ENCODE peak calls at places on chromosome 5, in seven cellular contexts. One of them, this sample, is unnamed.

GRCh38 chr5:122355324-122355723 is 43.3 kb downstream of the SNCAIP start:
- DNase-seq in fibroblast of lung: no peak
- DNase-seq in prostate gland: no peak
- DNase-seq in left ventricle myocardium inferior: no peak
- DNase-seq in HepG2: no peak
- DNase-seq in neural progenitor cell: no peak
- DNase-seq in esophagus squamous epithelium: no peak
- DNase-seq in this sample: no peak

GRCh38 chr5:141402553-141403328 is at the start of gene PCDHGA9:
- DNase-seq in prostate gland: no peak
- DNase-seq in left ventricle myocardium inferior: no peak
- DNase-seq in esophagus squamous epithelium: no peak
- DNase-seq in HepG2: no peak
- DNase-seq in fibroblast of lung: peak; percentile 57
- DNase-seq in neural progenitor cell: no peak
- DNase-seq in this sample: peak; percentile 59

GRCh38 chr5:179461576-179461975 is 88.8 kb upstream of the RUFY1 start:
- DNase-seq in left ventricle myocardium inferior: no peak
- DNase-seq in fibroblast of lung: no peak
- DNase-seq in neural progenitor cell: no peak
- DNase-seq in prostate gland: no peak
- DNase-seq in esophagus squamous epithelium: no peak
- DNase-seq in HepG2: no peak
- DNase-seq in this sample: no peak

GRCh38 chr5:131709043-131709442 is 74.0 kb upstream of the RAPGEF6 start:
- DNase-seq in HepG2: no peak
- DNase-seq in left ventricle myocardium inferior: no peak
- DNase-seq in fibroblast of lung: no peak
- DNase-seq in prostate gland: no peak
- DNase-seq in esophagus squamous epithelium: no peak
- DNase-seq in neural progenitor cell: no peak
- DNase-seq in this sample: no peak

GRCh38 chr5:57033103-57033502 is 81.2 kb upstream of the MIER3 start:
- DNase-seq in neural progenitor cell: no peak
- DNase-seq in fibroblast of lung: no peak
- DNase-seq in esophagus squamous epithelium: no peak
- DNase-seq in HepG2: no peak
- DNase-seq in prostate gland: no peak
- DNase-seq in left ventricle myocardium inferior: no peak
- DNase-seq in this sample: no peak

GRCh38 chr5:149886697-149887470 is 57.7 kb downstream of the PDE6A start:
- DNase-seq in left ventricle myocardium inferior: no peak
- DNase-seq in HepG2: no peak
- DNase-seq in fibroblast of lung: peak; percentile 48
- DNase-seq in prostate gland: no peak
- DNase-seq in esophagus squamous epithelium: no peak
- DNase-seq in neural progenitor cell: no peak
- DNase-seq in this sample: no peak

GRCh38 chr5:115435776-115436712 is 108.5 kb downstream of the FEM1C start:
- DNase-seq in fibroblast of lung: peak; percentile 43
- DNase-seq in neural progenitor cell: no peak
- DNase-seq in esophagus squamous epithelium: no peak
- DNase-seq in left ventricle myocardium inferior: no peak
- DNase-seq in prostate gland: no peak
- DNase-seq in HepG2: no peak
- DNase-seq in this sample: no peak

GRCh38 chr5:73436535-73437125 is 11.9 kb downstream of the FOXD1 start:
- DNase-seq in esophagus squamous epithelium: no peak
- DNase-seq in fibroblast of lung: peak; percentile 40
- DNase-seq in neural progenitor cell: no peak
- DNase-seq in left ventricle myocardium inferior: no peak
- DNase-seq in HepG2: no peak
- DNase-seq in prostate gland: no peak
- DNase-seq in this sample: no peak

GRCh38 chr5:147979761-147980160 is 73.4 kb upstream of the C5orf46 start:
- DNase-seq in esophagus squamous epithelium: no peak
- DNase-seq in neural progenitor cell: no peak
- DNase-seq in left ventricle myocardium inferior: no peak
- DNase-seq in HepG2: no peak
- DNase-seq in fibroblast of lung: no peak
- DNase-seq in prostate gland: no peak
- DNase-seq in this sample: no peak

GRCh38 chr5:123125172-123125508 is 36.1 kb downstream of the PRDM6 start:
- DNase-seq in HepG2: no peak
- DNase-seq in esophagus squamous epithelium: no peak
- DNase-seq in fibroblast of lung: peak; percentile 89
- DNase-seq in neural progenitor cell: no peak
- DNase-seq in prostate gland: no peak
- DNase-seq in left ventricle myocardium inferior: no peak
- DNase-seq in this sample: no peak

GRCh38 chr5:142109356-142110045 is 922 bp downstream of the NDFIP1 start:
- DNase-seq in neural progenitor cell: peak; percentile 39
- DNase-seq in fibroblast of lung: peak; percentile 53
- DNase-seq in esophagus squamous epithelium: no peak
- DNase-seq in prostate gland: no peak
- DNase-seq in HepG2: no peak
- DNase-seq in left ventricle myocardium inferior: no peak
- DNase-seq in this sample: no peak

GRCh38 chr5:93677344-93678021 is 63.9 kb downstream of the POU5F2 start:
- DNase-seq in prostate gland: peak; percentile 41
- DNase-seq in esophagus squamous epithelium: no peak
- DNase-seq in HepG2: peak; percentile 82
- DNase-seq in fibroblast of lung: peak; percentile 97
- DNase-seq in neural progenitor cell: peak; percentile 88
- DNase-seq in left ventricle myocardium inferior: peak; percentile 21
- DNase-seq in this sample: peak; percentile 64

GRCh38 chr5:132221781-132222648 is 5.6 kb downstream of the P4HA2 start:
- DNase-seq in esophagus squamous epithelium: no peak
- DNase-seq in neural progenitor cell: no peak
- DNase-seq in HepG2: no peak
- DNase-seq in fibroblast of lung: peak; percentile 97
- DNase-seq in left ventricle myocardium inferior: peak; percentile 71
- DNase-seq in prostate gland: peak; percentile 79
- DNase-seq in this sample: peak; percentile 67

GRCh38 chr5:123471385-123471784 is 40.6 kb upstream of the CSNK1G3 start:
- DNase-seq in prostate gland: no peak
- DNase-seq in left ventricle myocardium inferior: no peak
- DNase-seq in esophagus squamous epithelium: no peak
- DNase-seq in HepG2: no peak
- DNase-seq in fibroblast of lung: no peak
- DNase-seq in neural progenitor cell: no peak
- DNase-seq in this sample: no peak

GRCh38 chr5:152349683-152350526 is 55.2 kb downstream of the NMUR2 start:
- DNase-seq in left ventricle myocardium inferior: peak; percentile 28
- DNase-seq in prostate gland: no peak
- DNase-seq in neural progenitor cell: peak; percentile 68
- DNase-seq in esophagus squamous epithelium: no peak
- DNase-seq in HepG2: peak; percentile 21
- DNase-seq in fibroblast of lung: peak; percentile 24
- DNase-seq in this sample: no peak

GRCh38 chr5:35122819-35123218 is 75.1 kb upstream of the AGXT2 start:
- DNase-seq in prostate gland: no peak
- DNase-seq in HepG2: peak; percentile 10
- DNase-seq in fibroblast of lung: no peak
- DNase-seq in left ventricle myocardium inferior: no peak
- DNase-seq in neural progenitor cell: no peak
- DNase-seq in esophagus squamous epithelium: no peak
- DNase-seq in this sample: no peak

GRCh38 chr5:149488645-149489306 is 62.5 kb downstream of the CSNK1A1 start:
- DNase-seq in fibroblast of lung: no peak
- DNase-seq in neural progenitor cell: no peak
- DNase-seq in left ventricle myocardium inferior: no peak
- DNase-seq in esophagus squamous epithelium: no peak
- DNase-seq in prostate gland: no peak
- DNase-seq in HepG2: no peak
- DNase-seq in this sample: no peak

GRCh38 chr5:2534970-2535369 is 216.5 kb downstream of the IRX2 start:
- DNase-seq in HepG2: no peak
- DNase-seq in fibroblast of lung: no peak
- DNase-seq in neural progenitor cell: no peak
- DNase-seq in esophagus squamous epithelium: no peak
- DNase-seq in prostate gland: no peak
- DNase-seq in left ventricle myocardium inferior: no peak
- DNase-seq in this sample: no peak

GRCh38 chr5:53560506-53561191 is at the start of gene NDUFS4:
- DNase-seq in fibroblast of lung: peak; percentile 96
- DNase-seq in neural progenitor cell: peak; percentile 87
- DNase-seq in esophagus squamous epithelium: peak; percentile 10
- DNase-seq in HepG2: peak; percentile 69
- DNase-seq in left ventricle myocardium inferior: peak; percentile 82
- DNase-seq in prostate gland: peak; percentile 79
- DNase-seq in this sample: peak; percentile 86

GRCh38 chr5:180352976-180353225 is 235 bp downstream of the GFPT2 start:
- DNase-seq in esophagus squamous epithelium: no peak
- DNase-seq in prostate gland: no peak
- DNase-seq in HepG2: no peak
- DNase-seq in neural progenitor cell: no peak
- DNase-seq in left ventricle myocardium inferior: no peak
- DNase-seq in fibroblast of lung: no peak
- DNase-seq in this sample: no peak

GRCh38 chr5:42984307-42984706 is 55.8 kb downstream of the ANXA2R start:
- DNase-seq in left ventricle myocardium inferior: no peak
- DNase-seq in esophagus squamous epithelium: no peak
- DNase-seq in fibroblast of lung: no peak
- DNase-seq in neural progenitor cell: no peak
- DNase-seq in HepG2: no peak
- DNase-seq in prostate gland: no peak
- DNase-seq in this sample: no peak

GRCh38 chr5:113451797-113452196 is 17.0 kb upstream of the TSSK1B start:
- DNase-seq in left ventricle myocardium inferior: no peak
- DNase-seq in esophagus squamous epithelium: no peak
- DNase-seq in neural progenitor cell: no peak
- DNase-seq in HepG2: no peak
- DNase-seq in prostate gland: no peak
- DNase-seq in fibroblast of lung: peak; percentile 6
- DNase-seq in this sample: no peak

GRCh38 chr5:113448224-113448623 is 13.4 kb upstream of the TSSK1B start:
- DNase-seq in fibroblast of lung: no peak
- DNase-seq in HepG2: no peak
- DNase-seq in prostate gland: no peak
- DNase-seq in left ventricle myocardium inferior: no peak
- DNase-seq in esophagus squamous epithelium: no peak
- DNase-seq in neural progenitor cell: no peak
- DNase-seq in this sample: no peak

GRCh38 chr5:113450366-113451328 is 15.9 kb upstream of the TSSK1B start:
- DNase-seq in fibroblast of lung: peak; percentile 12
- DNase-seq in prostate gland: no peak
- DNase-seq in left ventricle myocardium inferior: no peak
- DNase-seq in esophagus squamous epithelium: no peak
- DNase-seq in HepG2: no peak
- DNase-seq in neural progenitor cell: no peak
- DNase-seq in this sample: no peak

GRCh38 chr5:113446358-113446927 is 11.7 kb upstream of the TSSK1B start:
- DNase-seq in esophagus squamous epithelium: no peak
- DNase-seq in HepG2: no peak
- DNase-seq in neural progenitor cell: no peak
- DNase-seq in prostate gland: no peak
- DNase-seq in left ventricle myocardium inferior: no peak
- DNase-seq in fibroblast of lung: no peak
- DNase-seq in this sample: no peak

DNA sequence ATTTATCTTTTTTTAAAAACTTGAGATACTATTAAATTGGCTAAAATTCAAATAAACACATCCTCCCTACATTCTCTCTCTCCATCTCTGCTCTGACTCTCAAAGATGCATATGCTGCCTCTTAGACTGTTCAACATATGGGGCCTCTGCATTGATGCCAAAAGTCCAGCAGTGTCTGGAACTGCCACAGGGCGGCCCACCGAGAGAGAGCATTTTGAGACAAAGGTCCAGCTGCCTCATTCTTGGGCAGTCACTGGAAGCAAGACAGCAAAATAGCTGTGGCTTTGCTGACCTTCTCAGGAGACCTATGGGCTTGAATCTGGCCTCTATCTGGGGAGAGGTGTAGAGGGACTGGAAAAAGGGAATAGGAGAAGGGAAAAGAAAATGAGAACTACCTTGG is 12.9 kb upstream of the TSSK1B start:
- DNase-seq in left ventricle myocardium inferior: no peak
- DNase-seq in prostate gland: no peak
- DNase-seq in neural progenitor cell: peak; percentile 47
- DNase-seq in fibroblast of lung: peak; percentile 14
- DNase-seq in HepG2: peak; percentile 23
- DNase-seq in esophagus squamous epithelium: no peak
- DNase-seq in this sample: no peak
- TF ChIP-seq CTCF in left ventricle myocardium inferior: no peak
- TF ChIP-seq CTCF in prostate gland: no peak
- TF ChIP-seq CTCF in neural progenitor cell: peak; percentile 43
- TF ChIP-seq CTCF in fibroblast of lung: peak; percentile 40
- TF ChIP-seq CTCF in HepG2: peak; percentile 58
- TF ChIP-seq CTCF in esophagus squamous epithelium: no peak
- TF ChIP-seq CTCF in this sample: no peak

GRCh38 chr5:39273314-39273954 is 54.1 kb upstream of the FYB1 start:
- DNase-seq in neural progenitor cell: no peak
- DNase-seq in left ventricle myocardium inferior: no peak
- DNase-seq in esophagus squamous epithelium: no peak
- DNase-seq in HepG2: no peak
- DNase-seq in prostate gland: no peak
- DNase-seq in fibroblast of lung: no peak
- DNase-seq in this sample: no peak
- H3K4me3 ChIP-seq in neural progenitor cell: no peak overlapping the region
- H3K4me3 ChIP-seq in left ventricle myocardium inferior: peak overlapping the region; percentile 21
- H3K4me3 ChIP-seq in esophagus squamous epithelium: no peak overlapping the region
- H3K4me3 ChIP-seq in HepG2: no peak overlapping the region
- H3K4me3 ChIP-seq in prostate gland: no peak overlapping the region
- H3K4me3 ChIP-seq in fibroblast of lung: no peak overlapping the region
- H3K4me3 ChIP-seq in this sample: no peak overlapping the region

GRCh38 chr5:171984748-171985419 is 21.6 kb downstream of the FBXW11 start:
- DNase-seq in left ventricle myocardium inferior: no peak
- DNase-seq in prostate gland: no peak
- DNase-seq in HepG2: no peak
- DNase-seq in neural progenitor cell: no peak
- DNase-seq in esophagus squamous epithelium: no peak
- DNase-seq in fibroblast of lung: peak; percentile 60
- DNase-seq in this sample: no peak
- H3K27ac ChIP-seq in left ventricle myocardium inferior: no peak overlapping the region
- H3K27ac ChIP-seq in prostate gland: no peak overlapping the region
- H3K27ac ChIP-seq in HepG2: no peak overlapping the region
- H3K27ac ChIP-seq in neural progenitor cell: no peak overlapping the region
- H3K27ac ChIP-seq in esophagus squamous epithelium: no peak overlapping the region
- H3K27ac ChIP-seq in fibroblast of lung: peak overlapping the region; percentile 26
- H3K27ac ChIP-seq in this sample: no peak overlapping the region

DNA sequence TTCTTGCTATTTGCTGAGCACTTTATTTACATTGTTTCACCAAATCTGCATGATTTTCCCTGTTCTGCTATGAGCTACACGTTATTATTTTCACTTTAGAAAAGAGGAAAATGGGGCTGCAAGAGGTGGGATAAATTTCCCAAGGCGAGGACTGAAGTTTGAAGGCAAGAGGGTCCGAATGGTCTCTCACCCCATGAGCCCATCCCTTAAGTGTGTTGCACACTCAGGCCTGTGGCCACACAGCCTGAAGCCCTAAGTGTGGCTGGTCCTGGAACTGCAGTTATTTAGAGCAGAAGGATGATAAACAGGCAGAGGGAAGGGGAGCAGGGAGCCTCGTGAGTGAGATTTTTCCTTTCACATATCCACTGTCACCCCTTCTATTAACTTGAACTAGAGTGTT is 7.8 kb downstream of the PDE8B start:
- DNase-seq in esophagus squamous epithelium: no peak
- DNase-seq in fibroblast of lung: no peak
- DNase-seq in left ventricle myocardium inferior: no peak
- DNase-seq in prostate gland: no peak
- DNase-seq in neural progenitor cell: peak; percentile 24
- DNase-seq in HepG2: no peak
- DNase-seq in this sample: no peak
- TF ChIP-seq CTCF in esophagus squamous epithelium: peak; percentile 8
- TF ChIP-seq CTCF in fibroblast of lung: peak; percentile 33
- TF ChIP-seq CTCF in left ventricle myocardium inferior: no peak
- TF ChIP-seq CTCF in prostate gland: no peak
- TF ChIP-seq CTCF in neural progenitor cell: peak; percentile 29
- TF ChIP-seq CTCF in HepG2: no peak
- TF ChIP-seq CTCF in this sample: no peak

GRCh38 chr5:154405078-154405792 is 40.6 kb upstream of the SAP30L start:
- DNase-seq in neural progenitor cell: peak; percentile 92
- DNase-seq in prostate gland: peak; percentile 64
- DNase-seq in left ventricle myocardium inferior: peak; percentile 82
- DNase-seq in HepG2: peak; percentile 59
- DNase-seq in fibroblast of lung: peak; percentile 69
- DNase-seq in esophagus squamous epithelium: peak; percentile 14
- DNase-seq in this sample: peak; percentile 79
- H3K4me3 ChIP-seq in neural progenitor cell: peak overlapping the region; percentile 46
- H3K4me3 ChIP-seq in prostate gland: peak overlapping the region; percentile 20
- H3K4me3 ChIP-seq in left ventricle myocardium inferior: peak overlapping the region; percentile 58
- H3K4me3 ChIP-seq in HepG2: peak overlapping the region; percentile 62
- H3K4me3 ChIP-seq in fibroblast of lung: peak overlapping the region; percentile 38
- H3K4me3 ChIP-seq in esophagus squamous epithelium: peak overlapping the region; percentile 31
- H3K4me3 ChIP-seq in this sample: peak overlapping the region; percentile 60

This sample was measured in psoas muscle.